ENCODE peak calls at places on chromosomes 5 and 9, in nine cellular contexts. X is MCF 10A, A is epithelial cell of esophagus, H is fibroblast of pulmonary artery, T is H1, Z is spleen, P is esophagus squamous epithelium, C is neural crest cell, U is fibroblast of lung. K is an unnamed sample.

GRCh38 chr9:101027246-101027645 is 1.3 kb upstream of the PLPPR1 start:
- DNase-seq in X (no peak), U (no peak), C (no peak), P (no peak), T (no peak), H (no peak), Z (no peak), A (no peak), K (no peak)

GRCh38 chr9:114856942-114857315 is 51.1 kb upstream of the TNFSF15 start:
- DNase-seq in A (no peak), P (no peak), Z (no peak), T (no peak), H (no peak), C (no peak), U (peak), X (no peak), K (no peak)

GRCh38 chr9:81915801-81916505 is 12.3 kb upstream of the SPATA31D4 start:
- DNase-seq in T (no peak), H (peak), X (no peak), Z (no peak), C (no peak), A (no peak), P (no peak), U (peak), K (no peak)

GRCh38 chr5:65075623-65076250 is 307.0 kb downstream of the CWC27 start:
- DNase-seq in X (no peak), Z (no peak), A (no peak), P (no peak), C (no peak), U (no peak), T (no peak), H (peak), K (no peak)

GRCh38 chr5:171757853-171758535 is 27.6 kb upstream of the SMIM23 start:
- DNase-seq in C (no peak), X (peak), H (peak), T (no peak), A (peak), P (no peak), U (peak), Z (no peak), K (no peak)

GRCh38 chr9:42388146-42388690 is 204.8 kb downstream of the SPATA31A6 start:
- DNase-seq in A (no peak), H (no peak), C (no peak), P (no peak), Z (no peak), T (no peak), X (no peak), U (no peak), K (peak)

GRCh38 chr9:8782237-8782636 is 982.7 kb upstream of the DMAC1 start:
- DNase-seq in X (no peak), C (no peak), A (no peak), Z (no peak), P (no peak), H (peak), T (no peak), U (no peak), K (no peak)

GRCh38 chr5:132669455-132669820 is 4.4 kb upstream of the IL4 start:
- DNase-seq in X (no peak), U (no peak), H (no peak), Z (peak), P (no peak), T (no peak), A (no peak), C (no peak), K (no peak)

GRCh38 chr9:137398561-137399468 is 24.1 kb downstream of the EXD3 start:
- DNase-seq in T (no peak), Z (no peak), U (no peak), C (no peak), H (no peak), A (no peak), X (no peak), P (no peak), K (no peak)

GRCh38 chr9:136713555-136713949 is 1.2 kb downstream of the DIPK1B start:
- DNase-seq in P (no peak), A (no peak), T (no peak), Z (no peak), X (no peak), H (no peak), C (no peak), U (no peak), K (no peak)

GRCh38 chr5:82278711-82279370 is 687 bp upstream of the RPS23 start:
- DNase-seq in A (no peak), T (no peak), X (no peak), C (no peak), Z (peak), U (no peak), P (no peak), H (no peak), K (no peak)

GRCh38 chr5:53019320-53019719 is 30.2 kb downstream of the ITGA2 start:
- DNase-seq in P (no peak), H (peak), C (no peak), U (peak), A (peak), X (peak), T (no peak), Z (no peak), K (no peak)

GRCh38 chr9:90874194-90874593 is 72.6 kb downstream of the SYK start:
- DNase-seq in C (no peak), U (no peak), H (no peak), A (no peak), T (no peak), Z (no peak), P (no peak), X (no peak), K (no peak)
- TF ChIP-seq CTCF in C (no peak), U (no peak), H (no peak), A (peak), T (peak), Z (no peak), P (no peak), X (no peak), K (no peak)

DNA sequence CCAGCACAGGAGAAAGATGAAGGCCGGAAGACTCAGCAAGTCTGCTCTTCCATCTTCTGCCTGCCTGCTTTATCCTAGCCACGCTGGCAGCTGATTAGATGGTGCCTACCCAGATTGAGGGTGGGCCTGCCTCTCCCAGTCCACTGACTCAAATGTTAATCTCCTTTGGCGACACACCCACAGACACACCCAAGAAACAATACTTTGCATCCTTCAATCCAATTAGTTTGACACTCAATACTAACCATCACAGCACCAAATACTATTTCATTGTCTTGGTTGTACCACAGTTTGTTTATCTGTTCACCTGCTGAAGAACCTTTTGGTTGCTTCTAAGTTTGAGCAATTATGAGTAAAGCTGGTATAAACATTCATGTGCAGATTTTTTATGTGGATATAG is 23.7 kb downstream of the SMIM32 start:
- DNase-seq in A (no peak), X (no peak), U (no peak), P (no peak), H (no peak), C (no peak), Z (no peak), T (no peak), K (no peak)
- TF ChIP-seq CTCF in A (no peak), X (no peak), U (no peak), P (no peak), H (no peak), C (no peak), Z (no peak), T (no peak), K (no peak)

DNA sequence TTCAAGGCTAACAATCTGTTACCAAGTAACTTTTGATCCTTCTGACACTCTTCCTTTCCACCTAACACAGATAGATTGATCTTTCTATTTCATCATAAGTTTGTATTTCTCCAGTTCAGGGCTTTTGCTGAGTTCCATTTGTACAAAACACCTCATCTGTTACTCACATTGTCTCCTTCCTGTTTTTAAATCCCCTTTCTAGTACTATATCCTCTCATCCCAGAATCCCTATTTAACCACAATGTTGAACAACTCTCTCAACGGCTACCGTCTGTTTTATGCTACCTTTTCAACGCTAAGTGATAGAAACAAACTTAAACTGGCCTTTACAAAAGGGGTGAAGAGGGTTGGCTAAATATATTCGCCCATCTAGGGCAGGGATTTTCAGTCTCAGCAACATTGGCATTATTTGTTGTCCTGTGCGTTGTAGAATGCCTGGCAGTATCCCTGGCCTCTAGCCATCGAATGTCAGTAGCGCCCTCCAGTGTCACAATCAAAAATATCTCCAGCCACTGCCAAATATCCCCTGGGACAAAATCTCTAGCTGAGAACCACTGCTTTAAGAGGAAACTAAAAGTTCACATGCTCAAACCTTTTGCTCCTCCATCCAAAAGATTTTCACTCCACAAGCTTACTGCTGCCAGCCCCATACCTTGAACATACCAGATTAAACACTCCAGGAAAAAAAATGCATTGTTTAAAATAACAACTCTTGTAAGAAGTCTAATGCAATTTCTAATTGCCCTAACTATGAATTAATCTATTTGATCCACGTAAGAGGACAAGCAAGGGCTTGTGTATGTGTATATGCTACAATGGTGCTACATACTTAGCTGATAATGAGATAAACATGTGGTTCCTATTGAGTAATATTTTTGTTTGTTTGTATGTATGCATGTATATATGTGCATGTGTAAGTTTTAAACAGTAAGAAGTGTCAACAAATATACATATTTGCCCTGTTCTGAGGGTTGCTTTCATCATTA is 344.0 kb downstream of the PTPRD start:
- DNase-seq in H (peak), P (no peak), Z (no peak), A (peak), X (peak), U (no peak), T (peak), C (peak), K (peak)
- TF ChIP-seq CTCF in H (peak), P (peak), Z (peak), A (peak), X (peak), U (peak), T (peak), C (peak), K (no peak)

GRCh38 chr5:151739939-151740335 is 18.5 kb downstream of the ATOX1 start:
- DNase-seq in C (no peak), H (peak), Z (no peak), U (peak), X (no peak), A (peak), P (no peak), T (no peak), K (no peak)

GRCh38 chr5:151740336-151740942 is 18.0 kb downstream of the ATOX1 start:
- DNase-seq in T (peak), Z (no peak), A (peak), P (no peak), C (peak), X (peak), U (peak), H (peak), K (peak)

GRCh38 chr5:151739395-151739794 is 19.0 kb downstream of the ATOX1 start:
- DNase-seq in T (no peak), C (no peak), U (peak), A (no peak), P (no peak), H (peak), X (no peak), Z (no peak), K (no peak)

GRCh38 chr5:151741678-151742423 is 16.6 kb downstream of the ATOX1 start:
- DNase-seq in T (no peak), A (peak), U (peak), P (no peak), H (peak), Z (no peak), X (peak), C (no peak), K (no peak)

GRCh38 chr5:151740958-151741373 is 17.5 kb downstream of the ATOX1 start:
- DNase-seq in A (peak), X (no peak), H (peak), Z (no peak), U (peak), T (no peak), C (no peak), P (no peak), K (no peak)
- TF ChIP-seq CTCF in A (no peak), X (no peak), H (no peak), Z (no peak), U (no peak), T (no peak), C (peak), P (no peak), K (no peak)

DNA sequence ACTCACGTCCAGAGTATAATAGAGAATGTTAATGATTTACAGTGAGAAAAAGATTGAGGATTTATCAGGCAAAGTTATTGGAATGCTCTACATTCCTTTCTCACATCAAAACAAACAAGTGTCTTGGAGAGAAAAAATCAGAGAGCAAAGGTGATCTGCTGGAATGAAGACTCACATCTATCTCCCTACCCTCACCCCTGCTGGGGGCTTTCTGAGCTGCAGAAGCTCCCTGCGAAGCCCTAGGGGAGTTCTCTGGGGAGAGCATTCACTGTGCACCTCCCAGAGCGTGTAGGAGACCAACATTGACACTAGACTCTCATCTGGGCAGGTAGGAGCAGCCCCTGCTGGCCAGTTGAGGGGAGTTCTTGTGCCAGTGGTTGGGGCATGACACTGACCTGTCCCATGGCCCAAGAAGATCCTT is 76.6 kb upstream of the ADAMTS16 start:
- DNase-seq in A (no peak), X (peak), C (no peak), U (no peak), P (no peak), H (no peak), Z (no peak), T (no peak), K (no peak)
- TF ChIP-seq CTCF in A (no peak), X (no peak), C (peak), U (no peak), P (no peak), H (no peak), Z (no peak), T (peak), K (peak)

DNA sequence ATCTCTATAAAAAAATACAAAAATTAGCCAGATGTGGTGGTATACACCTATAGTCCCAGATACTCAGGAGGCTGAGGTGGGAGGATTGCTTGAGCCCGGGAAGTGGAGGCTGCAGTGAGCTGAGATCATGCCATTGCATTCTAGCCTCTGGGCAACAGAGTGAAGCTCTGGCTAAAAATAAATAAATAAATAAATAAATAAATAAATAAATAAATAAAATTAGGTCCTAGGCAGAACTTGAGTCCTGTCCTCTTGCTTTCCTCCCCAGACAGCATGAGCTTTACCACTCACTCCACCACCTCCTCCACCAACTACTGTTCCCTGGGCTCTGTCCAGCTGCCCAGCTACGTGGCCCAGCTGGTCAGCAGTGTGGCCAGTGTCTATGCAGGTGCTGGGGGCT is 31.6 kb upstream of the SPZ1 start:
- DNase-seq in X (no peak), Z (no peak), U (no peak), A (no peak), T (no peak), P (no peak), H (no peak), C (no peak), K (no peak)
- TF ChIP-seq CTCF in X (no peak), Z (no peak), U (no peak), A (no peak), T (no peak), P (no peak), H (no peak), C (no peak), K (no peak)

DNA sequence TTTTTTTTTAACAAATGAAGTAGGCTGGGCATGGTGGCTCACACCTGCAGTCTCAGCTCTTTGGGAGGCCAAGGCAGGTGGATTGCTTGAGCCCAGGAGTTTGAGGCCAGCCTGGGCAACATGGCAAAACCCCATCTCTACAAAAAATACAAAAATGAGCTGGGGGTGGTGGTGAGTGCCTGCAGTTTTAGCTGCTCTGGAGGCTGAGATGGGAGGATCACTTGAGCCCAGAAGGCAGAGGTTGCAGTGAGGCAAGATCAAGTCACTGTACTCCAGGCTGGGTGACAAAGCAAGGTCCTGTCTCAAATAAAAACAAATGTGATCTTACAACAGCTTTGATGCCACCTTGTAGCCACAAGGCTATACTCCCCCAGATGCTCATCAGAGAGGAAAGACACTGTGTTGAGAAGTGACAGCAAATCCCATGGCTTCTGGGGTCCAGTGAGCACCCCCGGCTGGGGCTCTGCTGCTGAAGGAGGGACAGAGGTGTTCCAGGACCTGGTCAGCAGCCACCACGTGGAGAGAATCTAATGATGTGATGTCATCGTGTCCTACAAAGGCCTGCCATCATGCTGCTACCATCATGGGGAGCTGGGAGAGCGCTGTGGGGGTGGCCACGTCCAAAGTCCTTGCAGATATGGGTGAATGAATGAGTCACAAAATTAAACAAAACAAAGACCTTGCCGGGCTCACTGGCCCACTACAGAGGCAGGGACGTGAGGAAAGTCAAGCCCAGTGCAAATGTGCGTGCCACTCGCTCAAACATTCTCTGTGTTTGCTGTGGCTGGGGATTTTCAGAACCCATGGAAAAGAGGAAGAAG is 60.7 kb downstream of the PRRT1B start:
- DNase-seq in P (no peak), U (peak), H (no peak), X (no peak), T (no peak), C (no peak), A (no peak), Z (no peak), K (no peak)
- TF ChIP-seq CTCF in P (no peak), U (no peak), H (no peak), X (no peak), T (no peak), C (no peak), A (no peak), Z (no peak), K (no peak)

DNA sequence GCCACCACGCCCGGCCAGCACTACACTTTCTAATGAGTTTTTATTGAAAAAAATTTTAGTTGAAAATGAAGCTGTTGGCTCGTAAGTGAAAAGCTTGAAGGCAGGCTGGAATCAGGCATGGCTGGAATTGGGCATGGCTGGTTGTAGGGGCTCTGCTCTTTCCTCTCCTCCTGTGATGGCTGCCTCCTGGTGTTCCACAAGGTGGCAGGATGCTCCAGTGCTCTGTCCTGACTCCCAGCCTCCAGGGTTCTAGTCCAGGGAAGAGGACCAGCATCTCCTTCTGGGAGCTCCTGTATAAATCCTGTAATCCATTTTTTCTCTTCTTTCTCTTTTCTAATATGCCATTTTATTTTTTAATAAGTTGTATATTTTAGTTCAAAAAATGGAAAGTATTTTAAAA is 57.2 kb upstream of the DHFR start:
- DNase-seq in U (peak), P (no peak), T (no peak), C (peak), H (peak), X (peak), Z (no peak), A (peak), K (peak)
- TF ChIP-seq CTCF in U (peak), P (peak), T (peak), C (peak), H (peak), X (peak), Z (no peak), A (peak), K (peak)

K was measured in GM13976.